ENCODE peak calls at places on chromosomes 1 and 21, in eight cellular contexts. One of them, this sample, is unnamed.
A peak's percentile ranks its signal among the peaks of the same experiment; 100 is the strongest.

GRCh38 chr1:115670476-115671175 is 28.9 kb downstream of the VANGL1 start:
- DNase-seq in tibial artery: no peak
- DNase-seq in effector memory CD4-positive, alpha-beta T cell: no peak
- DNase-seq in heart right ventricle: no peak
- DNase-seq in fibroblast of lung: peak; percentile 83
- DNase-seq in esophagus squamous epithelium: no peak
- DNase-seq in aorta: no peak
- DNase-seq in heart left ventricle: no peak
- DNase-seq in this sample: no peak

GRCh38 chr1:53246261-53247134 is 8.2 kb upstream of the MAGOH start:
- DNase-seq in heart left ventricle: no peak
- DNase-seq in effector memory CD4-positive, alpha-beta T cell: no peak
- DNase-seq in fibroblast of lung: peak; percentile 88
- DNase-seq in heart right ventricle: no peak
- DNase-seq in tibial artery: no peak
- DNase-seq in aorta: no peak
- DNase-seq in esophagus squamous epithelium: no peak
- DNase-seq in this sample: no peak

GRCh38 chr1:107821340-107821739 is 143.6 kb downstream of the VAV3 start:
- DNase-seq in tibial artery: no peak
- DNase-seq in effector memory CD4-positive, alpha-beta T cell: no peak
- DNase-seq in heart left ventricle: no peak
- DNase-seq in aorta: no peak
- DNase-seq in esophagus squamous epithelium: no peak
- DNase-seq in fibroblast of lung: no peak
- DNase-seq in heart right ventricle: no peak
- DNase-seq in this sample: no peak

GRCh38 chr1:232655041-232655745 is 25.3 kb upstream of the SIPA1L2 start:
- DNase-seq in effector memory CD4-positive, alpha-beta T cell: no peak
- DNase-seq in fibroblast of lung: peak; percentile 34
- DNase-seq in heart right ventricle: no peak
- DNase-seq in esophagus squamous epithelium: no peak
- DNase-seq in heart left ventricle: no peak
- DNase-seq in tibial artery: no peak
- DNase-seq in aorta: no peak
- DNase-seq in this sample: no peak

GRCh38 chr1:55196433-55197035 is 18.6 kb downstream of the USP24 start:
- DNase-seq in heart left ventricle: no peak
- DNase-seq in effector memory CD4-positive, alpha-beta T cell: no peak
- DNase-seq in tibial artery: no peak
- DNase-seq in aorta: no peak
- DNase-seq in esophagus squamous epithelium: no peak
- DNase-seq in heart right ventricle: no peak
- DNase-seq in fibroblast of lung: peak; percentile 36
- DNase-seq in this sample: no peak

GRCh38 chr1:228850141-228851100 is 115.1 kb downstream of the RHOU start:
- DNase-seq in heart right ventricle: no peak
- DNase-seq in heart left ventricle: no peak
- DNase-seq in esophagus squamous epithelium: no peak
- DNase-seq in fibroblast of lung: no peak
- DNase-seq in effector memory CD4-positive, alpha-beta T cell: no peak
- DNase-seq in aorta: no peak
- DNase-seq in tibial artery: no peak
- DNase-seq in this sample: no peak

GRCh38 chr1:11051781-11052510 is 4.9 kb upstream of the MASP2 start:
- DNase-seq in heart left ventricle: no peak
- DNase-seq in tibial artery: no peak
- DNase-seq in effector memory CD4-positive, alpha-beta T cell: no peak
- DNase-seq in esophagus squamous epithelium: no peak
- DNase-seq in heart right ventricle: no peak
- DNase-seq in aorta: no peak
- DNase-seq in fibroblast of lung: no peak
- DNase-seq in this sample: no peak

GRCh38 chr1:243341074-243341473 is 85.2 kb downstream of the SDCCAG8 start:
- DNase-seq in heart left ventricle: no peak
- DNase-seq in aorta: no peak
- DNase-seq in effector memory CD4-positive, alpha-beta T cell: no peak
- DNase-seq in heart right ventricle: no peak
- DNase-seq in tibial artery: no peak
- DNase-seq in esophagus squamous epithelium: no peak
- DNase-seq in fibroblast of lung: no peak
- DNase-seq in this sample: no peak

GRCh38 chr1:38340409-38340808 is 293.8 kb upstream of the POU3F1 start:
- DNase-seq in tibial artery: no peak
- DNase-seq in heart right ventricle: no peak
- DNase-seq in effector memory CD4-positive, alpha-beta T cell: no peak
- DNase-seq in heart left ventricle: no peak
- DNase-seq in fibroblast of lung: no peak
- DNase-seq in aorta: no peak
- DNase-seq in esophagus squamous epithelium: no peak
- DNase-seq in this sample: no peak

DNA sequence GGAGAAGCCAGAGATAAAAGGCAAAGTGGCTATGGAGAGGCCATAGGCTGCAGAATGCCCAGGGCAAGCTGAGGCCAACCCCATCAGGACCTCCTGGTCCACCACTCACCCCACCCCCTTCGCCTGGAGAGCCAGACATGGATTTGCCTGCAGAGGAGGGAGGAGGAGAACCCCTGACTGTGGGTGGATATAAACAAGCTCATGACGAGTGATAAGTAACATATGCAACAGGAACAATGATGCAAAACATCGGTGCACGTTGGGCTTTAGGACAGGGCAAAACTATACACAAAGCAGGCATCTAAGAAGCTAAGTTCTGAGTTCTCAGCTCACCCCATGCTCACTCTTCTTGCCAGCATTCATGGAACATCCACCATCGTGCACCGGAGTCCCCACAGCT is 150.3 kb downstream of the ETS2 start:
- DNase-seq in heart right ventricle: no peak
- DNase-seq in esophagus squamous epithelium: no peak
- DNase-seq in fibroblast of lung: no peak
- DNase-seq in aorta: no peak
- DNase-seq in tibial artery: no peak
- DNase-seq in heart left ventricle: no peak
- DNase-seq in effector memory CD4-positive, alpha-beta T cell: no peak
- DNase-seq in this sample: no peak
- H3K4me1 ChIP-seq in heart right ventricle: peaks cover 42% of the 10 kb centered on the region
- H3K4me1 ChIP-seq in esophagus squamous epithelium: peaks cover 21% of the 10 kb centered on the region
- H3K4me1 ChIP-seq in fibroblast of lung: peaks cover 37% of the 10 kb centered on the region
- H3K4me1 ChIP-seq in aorta: no peaks in the 10 kb centered on the region
- H3K4me1 ChIP-seq in tibial artery: peaks cover 5% of the 10 kb centered on the region
- H3K4me1 ChIP-seq in heart left ventricle: peaks cover 34% of the 10 kb centered on the region
- H3K4me1 ChIP-seq in effector memory CD4-positive, alpha-beta T cell: no peaks in the 10 kb centered on the region
- H3K4me1 ChIP-seq in this sample: peaks cover 49% of the 10 kb centered on the region

GRCh38 chr21:45104560-45104959 is 30.2 kb downstream of the ADARB1 start:
- DNase-seq in esophagus squamous epithelium: no peak
- DNase-seq in tibial artery: no peak
- DNase-seq in heart right ventricle: peak; percentile 66
- DNase-seq in fibroblast of lung: no peak
- DNase-seq in heart left ventricle: peak; percentile 56
- DNase-seq in effector memory CD4-positive, alpha-beta T cell: no peak
- DNase-seq in aorta: no peak
- DNase-seq in this sample: peak; percentile 57
- H3K4me3 ChIP-seq in esophagus squamous epithelium: no peak overlapping the region
- H3K4me3 ChIP-seq in tibial artery: no peak overlapping the region
- H3K4me3 ChIP-seq in heart right ventricle: no peak overlapping the region
- H3K4me3 ChIP-seq in fibroblast of lung: no peak overlapping the region
- H3K4me3 ChIP-seq in heart left ventricle: no peak overlapping the region
- H3K4me3 ChIP-seq in effector memory CD4-positive, alpha-beta T cell: no peak overlapping the region
- H3K4me3 ChIP-seq in aorta: no peak overlapping the region
- H3K4me3 ChIP-seq in this sample: no peak overlapping the region

DNA sequence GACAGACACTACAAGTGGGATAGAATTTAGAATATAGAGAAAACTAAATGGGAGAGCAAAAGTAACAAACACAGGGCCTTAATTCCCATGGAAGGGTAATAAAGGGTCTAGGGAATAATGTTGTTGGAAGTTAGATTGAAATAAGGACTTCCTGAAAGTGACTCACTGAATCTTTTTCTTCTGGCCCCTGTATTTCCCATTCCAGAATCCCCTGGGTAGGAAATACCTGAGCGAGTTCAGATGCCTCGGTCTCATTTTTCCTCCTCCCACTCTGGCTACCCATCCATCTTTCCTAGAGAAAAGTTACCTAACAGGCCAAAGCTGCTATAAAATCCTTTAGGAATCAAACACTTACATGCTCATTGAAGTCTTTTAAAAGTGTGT is 3.1 kb upstream of the MEF2D start:
- DNase-seq in aorta: no peak
- DNase-seq in tibial artery: no peak
- DNase-seq in heart right ventricle: no peak
- DNase-seq in heart left ventricle: no peak
- DNase-seq in esophagus squamous epithelium: no peak
- DNase-seq in fibroblast of lung: no peak
- DNase-seq in effector memory CD4-positive, alpha-beta T cell: no peak
- DNase-seq in this sample: no peak
- H3K4me1 ChIP-seq in aorta: no peaks in the 10 kb centered on the region
- H3K4me1 ChIP-seq in tibial artery: peaks cover 44% of the 10 kb centered on the region
- H3K4me1 ChIP-seq in heart right ventricle: peaks cover 62% of the 10 kb centered on the region
- H3K4me1 ChIP-seq in heart left ventricle: peaks cover 66% of the 10 kb centered on the region
- H3K4me1 ChIP-seq in esophagus squamous epithelium: peaks cover 58% of the 10 kb centered on the region
- H3K4me1 ChIP-seq in fibroblast of lung: peaks cover 42% of the 10 kb centered on the region
- H3K4me1 ChIP-seq in effector memory CD4-positive, alpha-beta T cell: peaks cover 53% of the 10 kb centered on the region
- H3K4me1 ChIP-seq in this sample: peaks cover 85% of the 10 kb centered on the region

GRCh38 chr1:24727490-24728214 is 17.6 kb upstream of the CLIC4 start:
- DNase-seq in esophagus squamous epithelium: no peak
- DNase-seq in effector memory CD4-positive, alpha-beta T cell: no peak
- DNase-seq in aorta: peak; percentile 87
- DNase-seq in heart left ventricle: peak; percentile 81
- DNase-seq in tibial artery: peak; percentile 78
- DNase-seq in fibroblast of lung: peak; percentile 86
- DNase-seq in heart right ventricle: peak; percentile 62
- DNase-seq in this sample: peak; percentile 73
- H3K4me3 ChIP-seq in esophagus squamous epithelium: peak overlapping the region; percentile 28
- H3K4me3 ChIP-seq in effector memory CD4-positive, alpha-beta T cell: no peak overlapping the region
- H3K4me3 ChIP-seq in aorta: no peak overlapping the region
- H3K4me3 ChIP-seq in heart left ventricle: peak overlapping the region; percentile 7
- H3K4me3 ChIP-seq in tibial artery: no peak overlapping the region
- H3K4me3 ChIP-seq in fibroblast of lung: peak overlapping the region; percentile 21
- H3K4me3 ChIP-seq in heart right ventricle: no peak overlapping the region
- H3K4me3 ChIP-seq in this sample: peak overlapping the region; percentile 10

GRCh38 chr1:22044690-22045420 is 7.7 kb upstream of the CDC42 start:
- DNase-seq in heart left ventricle: no peak
- DNase-seq in fibroblast of lung: peak; percentile 83
- DNase-seq in tibial artery: no peak
- DNase-seq in effector memory CD4-positive, alpha-beta T cell: no peak
- DNase-seq in aorta: no peak
- DNase-seq in heart right ventricle: no peak
- DNase-seq in esophagus squamous epithelium: no peak
- DNase-seq in this sample: no peak

GRCh38 chr1:22043175-22043769 is 9.2 kb upstream of the CDC42 start:
- DNase-seq in esophagus squamous epithelium: no peak
- DNase-seq in heart right ventricle: no peak
- DNase-seq in fibroblast of lung: no peak
- DNase-seq in effector memory CD4-positive, alpha-beta T cell: no peak
- DNase-seq in heart left ventricle: no peak
- DNase-seq in aorta: no peak
- DNase-seq in tibial artery: no peak
- DNase-seq in this sample: no peak

GRCh38 chr1:22048351-22049192 is 3.9 kb upstream of the CDC42 start:
- DNase-seq in effector memory CD4-positive, alpha-beta T cell: no peak
- DNase-seq in esophagus squamous epithelium: no peak
- DNase-seq in aorta: no peak
- DNase-seq in tibial artery: no peak
- DNase-seq in fibroblast of lung: no peak
- DNase-seq in heart right ventricle: no peak
- DNase-seq in heart left ventricle: no peak
- DNase-seq in this sample: no peak

GRCh38 chr1:22041505-22041904 is 11.0 kb upstream of the CDC42 start:
- DNase-seq in heart left ventricle: no peak
- DNase-seq in heart right ventricle: no peak
- DNase-seq in esophagus squamous epithelium: no peak
- DNase-seq in aorta: no peak
- DNase-seq in tibial artery: no peak
- DNase-seq in fibroblast of lung: no peak
- DNase-seq in effector memory CD4-positive, alpha-beta T cell: no peak
- DNase-seq in this sample: no peak

GRCh38 chr1:22045604-22046228 is 6.8 kb upstream of the CDC42 start:
- DNase-seq in tibial artery: no peak
- DNase-seq in fibroblast of lung: peak; percentile 39
- DNase-seq in esophagus squamous epithelium: no peak
- DNase-seq in aorta: no peak
- DNase-seq in heart right ventricle: no peak
- DNase-seq in effector memory CD4-positive, alpha-beta T cell: no peak
- DNase-seq in heart left ventricle: no peak
- DNase-seq in this sample: no peak
- H3K4me1 ChIP-seq in tibial artery: no peaks in the 10 kb centered on the region
- H3K4me1 ChIP-seq in fibroblast of lung: peaks cover 6% of the 10 kb centered on the region
- H3K4me1 ChIP-seq in esophagus squamous epithelium: peaks cover 40% of the 10 kb centered on the region
- H3K4me1 ChIP-seq in aorta: no peaks in the 10 kb centered on the region
- H3K4me1 ChIP-seq in heart right ventricle: no peaks in the 10 kb centered on the region
- H3K4me1 ChIP-seq in effector memory CD4-positive, alpha-beta T cell: peaks cover 41% of the 10 kb centered on the region
- H3K4me1 ChIP-seq in heart left ventricle: peaks cover 27% of the 10 kb centered on the region
- H3K4me1 ChIP-seq in this sample: peaks cover 12% of the 10 kb centered on the region

DNA sequence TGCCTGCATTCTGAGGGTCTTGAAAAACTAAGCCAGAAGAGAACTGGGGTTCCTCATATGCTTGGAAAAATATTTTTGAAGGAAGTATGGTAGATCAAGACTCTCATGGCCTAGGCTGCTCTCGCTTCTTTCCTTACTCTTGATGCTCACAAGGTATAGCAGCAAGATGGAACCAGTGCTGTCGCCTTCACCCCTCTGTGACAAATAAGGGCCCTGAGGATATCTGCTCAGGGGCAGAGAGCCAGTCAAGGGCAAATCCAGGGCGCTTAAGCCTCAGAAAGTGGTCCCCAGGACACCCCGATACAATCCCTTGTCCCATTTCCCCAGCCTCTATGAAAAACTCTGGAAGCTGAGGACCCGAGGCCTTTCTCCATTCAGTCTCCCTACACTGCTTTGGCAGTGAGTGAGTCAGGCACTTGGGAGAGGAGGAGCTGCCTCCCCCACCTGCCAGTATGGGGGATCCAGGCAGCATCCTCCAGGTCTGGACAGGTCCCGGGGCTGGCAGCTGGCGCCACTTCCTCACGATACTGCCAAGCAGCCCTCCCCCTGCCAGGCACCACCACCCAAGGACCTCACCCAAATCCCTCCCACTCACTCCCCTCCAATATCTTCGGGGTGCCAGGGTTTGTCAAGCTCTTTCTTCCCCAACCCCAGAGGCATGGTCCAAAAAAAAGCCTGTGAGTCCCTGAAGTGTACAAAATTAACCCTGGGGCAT is 1.3 kb downstream of the IGSF9 start:
- DNase-seq in esophagus squamous epithelium: no peak
- DNase-seq in heart left ventricle: no peak
- DNase-seq in aorta: no peak
- DNase-seq in tibial artery: no peak
- DNase-seq in effector memory CD4-positive, alpha-beta T cell: no peak
- DNase-seq in fibroblast of lung: no peak
- DNase-seq in heart right ventricle: no peak
- DNase-seq in this sample: no peak
- H3K4me3 ChIP-seq in esophagus squamous epithelium: peak overlapping the region; percentile 73
- H3K4me3 ChIP-seq in heart left ventricle: no peak overlapping the region
- H3K4me3 ChIP-seq in aorta: no peak overlapping the region
- H3K4me3 ChIP-seq in tibial artery: no peak overlapping the region
- H3K4me3 ChIP-seq in effector memory CD4-positive, alpha-beta T cell: no peak overlapping the region
- H3K4me3 ChIP-seq in fibroblast of lung: no peak overlapping the region
- H3K4me3 ChIP-seq in heart right ventricle: no peak overlapping the region
- H3K4me3 ChIP-seq in this sample: no peak overlapping the region

DNA sequence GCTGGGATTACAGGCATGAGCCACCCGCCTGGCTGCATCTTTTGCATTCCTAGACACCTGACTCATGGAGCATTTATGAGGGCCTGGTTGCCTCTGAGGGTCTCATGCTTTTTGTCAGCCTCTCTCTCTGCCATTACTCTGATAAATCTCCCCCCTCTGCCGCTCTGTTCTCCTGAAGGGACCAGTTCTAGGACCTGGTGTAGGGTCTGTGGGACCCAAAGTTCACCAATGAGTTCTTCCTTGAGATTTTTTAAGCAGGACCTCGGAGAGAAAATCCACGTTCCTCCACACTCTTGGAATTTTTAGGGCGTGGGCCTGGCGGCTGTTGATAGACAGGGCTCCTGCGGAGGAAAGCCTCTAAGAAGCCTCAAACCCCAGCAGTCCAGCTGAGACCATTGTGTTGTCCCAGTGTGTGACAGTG is 91.9 kb upstream of the ERRFI1 start:
- DNase-seq in effector memory CD4-positive, alpha-beta T cell: no peak
- DNase-seq in esophagus squamous epithelium: no peak
- DNase-seq in heart right ventricle: no peak
- DNase-seq in aorta: no peak
- DNase-seq in heart left ventricle: no peak
- DNase-seq in tibial artery: no peak
- DNase-seq in fibroblast of lung: peak; percentile 76
- DNase-seq in this sample: no peak
- H3K4me1 ChIP-seq in effector memory CD4-positive, alpha-beta T cell: no peaks in the 10 kb centered on the region
- H3K4me1 ChIP-seq in esophagus squamous epithelium: peaks cover 45% of the 10 kb centered on the region
- H3K4me1 ChIP-seq in heart right ventricle: peaks cover 64% of the 10 kb centered on the region
- H3K4me1 ChIP-seq in aorta: peaks cover 3% of the 10 kb centered on the region
- H3K4me1 ChIP-seq in heart left ventricle: peaks cover 45% of the 10 kb centered on the region
- H3K4me1 ChIP-seq in tibial artery: peaks cover 69% of the 10 kb centered on the region
- H3K4me1 ChIP-seq in fibroblast of lung: peaks cover 31% of the 10 kb centered on the region
- H3K4me1 ChIP-seq in this sample: peaks cover 62% of the 10 kb centered on the region